ENCODE peak calls at places on chromosome 17, in ten cellular contexts. L, R, G, X, Q, A, P, B, J and Z are unnamed samples.

GRCh38 chr17:77449908-77450741 is 309.4 kb downstream of the SEC14L1 start:
- DNase-seq in L (peak; percentile 89), Q (peak; percentile 51), X (peak; percentile 80), G (peak; percentile 91), A (no peak), B (no peak), R (peak; percentile 85), P (peak; percentile 86), J (peak; percentile 92), Z (peak; percentile 92)

GRCh38 chr17:73165616-73166404 is 1.0 kb downstream of the SSTR2 start:
- DNase-seq in Q (no peak), R (no peak), B (no peak), P (no peak), J (no peak), L (peak; percentile 68), A (no peak), X (no peak), G (peak; percentile 75), Z (peak; percentile 58)

GRCh38 chr17:8889458-8890210 is 22.2 kb upstream of the PIK3R6 start:
- DNase-seq in X (no peak), J (peak; percentile 68), R (no peak), A (no peak), P (no peak), B (no peak), Q (no peak), G (no peak), L (no peak), Z (no peak)

GRCh38 chr17:68011199-68011665 is 15.0 kb upstream of the C17orf58 start:
- DNase-seq in J (peak; percentile 80), A (no peak), R (no peak), P (peak; percentile 60), X (peak; percentile 75), G (peak; percentile 78), Q (peak; percentile 61), B (no peak), L (peak; percentile 66), Z (peak; percentile 49)

GRCh38 chr17:2362416-2362815 is 25.1 kb downstream of the SGSM2 start:
- DNase-seq in Q (no peak), J (no peak), A (no peak), B (no peak), G (no peak), L (no peak), R (no peak), P (no peak), X (no peak), Z (no peak)

GRCh38 chr17:10429416-10430045 is 7.8 kb upstream of the MYH8 start:
- DNase-seq in R (no peak), G (no peak), B (no peak), Q (no peak), X (no peak), J (no peak), P (no peak), L (no peak), A (no peak), Z (no peak)

GRCh38 chr17:82862191-82862590 is 22.4 kb upstream of the ZNF750 start:
- DNase-seq in L (no peak), R (no peak), X (no peak), B (no peak), A (no peak), P (no peak), Q (no peak), J (peak; percentile 55), G (no peak), Z (no peak)

GRCh38 chr17:44200478-44201155 is 933 bp upstream of the ATXN7L3 start:
- DNase-seq in X (peak; percentile 44), G (no peak), J (no peak), B (no peak), P (no peak), R (no peak), L (no peak), A (no peak), Q (peak; percentile 26), Z (no peak)

GRCh38 chr17:42857389-42857788 is 6.4 kb downstream of the AOC3 start:
- DNase-seq in Q (no peak), J (peak; percentile 19), A (no peak), X (no peak), L (peak; percentile 43), R (peak; percentile 40), P (peak; percentile 8), G (no peak), B (no peak), Z (no peak)

GRCh38 chr17:39221572-39221971 is 4.2 kb downstream of the STAC2 start:
- DNase-seq in L (no peak), X (no peak), J (no peak), G (no peak), Q (no peak), A (no peak), B (no peak), R (no peak), P (no peak), Z (no peak)

GRCh38 chr17:48162946-48163506 is 55.5 kb downstream of the SNX11 start:
- DNase-seq in G (no peak), Q (peak; percentile 60), A (no peak), P (no peak), R (no peak), L (no peak), X (peak; percentile 11), B (no peak), J (no peak), Z (peak; percentile 49)

GRCh38 chr17:50803676-50804075 is 31.7 kb upstream of the WFIKKN2 start:
- DNase-seq in J (no peak), A (no peak), R (no peak), Q (no peak), L (no peak), B (no peak), X (no peak), P (no peak), G (no peak), Z (no peak)
- H3K9me3 ChIP-seq in J (no peaks in the 10 kb centered on the region), A (no peaks in the 10 kb centered on the region), R (no peaks in the 10 kb centered on the region), Q (no peaks in the 10 kb centered on the region), L (no peaks in the 10 kb centered on the region), B (no peaks in the 10 kb centered on the region), X (no peaks in the 10 kb centered on the region), P (no peaks in the 10 kb centered on the region), G (no peaks in the 10 kb centered on the region), Z (no peaks in the 10 kb centered on the region)

DNA sequence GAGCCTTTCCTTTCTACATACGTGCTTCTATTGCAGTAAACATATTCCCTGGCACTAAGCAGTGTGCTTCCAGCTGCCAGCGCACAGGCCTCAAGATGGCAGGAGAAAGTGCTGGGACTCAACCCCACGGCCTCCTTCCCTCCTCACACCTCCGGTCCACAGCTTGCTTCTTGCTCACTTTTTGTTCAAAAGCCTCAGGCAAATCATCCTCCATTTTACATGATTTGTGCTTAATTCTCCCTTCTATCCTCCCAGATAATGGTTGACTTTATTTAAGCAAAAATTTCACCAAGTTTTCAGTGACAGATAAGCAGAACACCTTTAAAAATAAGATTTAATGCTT is 5.5 kb downstream of the CDK5R1 start:
- DNase-seq in B (no peak), G (no peak), L (no peak), R (no peak), J (no peak), Q (no peak), X (no peak), A (no peak), P (no peak), Z (no peak)
- H3K4me1 ChIP-seq in B (peaks cover 35% of the 10 kb centered on the region), G (no peaks in the 10 kb centered on the region), L (peaks cover 27% of the 10 kb centered on the region), R (peaks cover 40% of the 10 kb centered on the region), J (peaks cover under 1% of the 10 kb centered on the region), Q (peaks cover 23% of the 10 kb centered on the region), X (no peaks in the 10 kb centered on the region), A (no peaks in the 10 kb centered on the region), P (peaks cover 7% of the 10 kb centered on the region), Z (no peaks in the 10 kb centered on the region)

GRCh38 chr17:22704674-22705073 is 1012.4 kb downstream of the KCNJ18 start:
- DNase-seq in L (no peak), P (no peak), B (no peak), Q (no peak), J (no peak), X (no peak), G (no peak), R (no peak), A (no peak), Z (no peak)

GRCh38 chr17:22703786-22704441 is 1011.6 kb downstream of the KCNJ18 start:
- DNase-seq in A (no peak), P (no peak), B (no peak), J (no peak), G (peak; percentile 68), X (no peak), L (no peak), Q (no peak), R (no peak), Z (no peak)

GRCh38 chr17:22703204-22703603 is 1010.9 kb downstream of the KCNJ18 start:
- DNase-seq in Q (no peak), L (no peak), J (no peak), A (no peak), R (no peak), P (no peak), B (no peak), G (peak; percentile 58), X (no peak), Z (no peak)

GRCh38 chr17:22707626-22708025 is 1015.3 kb downstream of the KCNJ18 start:
- DNase-seq in R (no peak), J (no peak), G (no peak), X (no peak), P (no peak), L (no peak), A (no peak), B (no peak), Q (no peak), Z (no peak)
- H3K9me3 ChIP-seq in R (peaks cover 3% of the 10 kb centered on the region), J (no peaks in the 10 kb centered on the region), G (no peaks in the 10 kb centered on the region), X (no peaks in the 10 kb centered on the region), P (peaks cover 90% of the 10 kb centered on the region), L (peaks cover 6% of the 10 kb centered on the region), A (peaks cover 8% of the 10 kb centered on the region), B (no peaks in the 10 kb centered on the region), Q (no peaks in the 10 kb centered on the region), Z (no peaks in the 10 kb centered on the region)

GRCh38 chr17:45428050-45428953 is 4.4 kb downstream of the ARHGAP27 start:
- DNase-seq in X (peak; percentile 84), G (peak; percentile 94), A (peak; percentile 59), L (peak; percentile 87), P (peak; percentile 84), J (peak; percentile 91), B (no peak), R (no peak), Q (peak; percentile 83), Z (peak; percentile 78)
- H3K4me1 ChIP-seq in X (peaks cover 34% of the 10 kb centered on the region), G (no peaks in the 10 kb centered on the region), A (peaks cover 6% of the 10 kb centered on the region), L (peaks cover 19% of the 10 kb centered on the region), P (peaks cover 41% of the 10 kb centered on the region), J (no peaks in the 10 kb centered on the region), B (peaks cover 25% of the 10 kb centered on the region), R (peaks cover 58% of the 10 kb centered on the region), Q (peaks cover 76% of the 10 kb centered on the region), Z (peaks cover 3% of the 10 kb centered on the region)

GRCh38 chr17:22301353-22301745 is 609.0 kb downstream of the KCNJ18 start:
- DNase-seq in R (no peak), G (no peak), Q (no peak), J (no peak), L (no peak), X (no peak), P (no peak), A (no peak), B (no peak), Z (no peak)
- H3K9me3 ChIP-seq in R (peaks cover 19% of the 10 kb centered on the region), G (no peaks in the 10 kb centered on the region), Q (no peaks in the 10 kb centered on the region), J (peaks cover 2% of the 10 kb centered on the region), L (peaks cover under 1% of the 10 kb centered on the region), X (no peaks in the 10 kb centered on the region), P (peaks cover 77% of the 10 kb centered on the region), A (peaks cover 31% of the 10 kb centered on the region), B (no peaks in the 10 kb centered on the region), Z (no peaks in the 10 kb centered on the region)

GRCh38 chr17:50175035-50175788 is 9.4 kb downstream of the SGCA start:
- DNase-seq in J (peak; percentile 67), G (no peak), P (no peak), B (no peak), L (no peak), A (no peak), R (no peak), Q (no peak), X (no peak), Z (no peak)
- H3K4me1 ChIP-seq in J (no peaks in the 10 kb centered on the region), G (peaks cover 33% of the 10 kb centered on the region), P (peaks cover 5% of the 10 kb centered on the region), B (peaks cover 49% of the 10 kb centered on the region), L (peaks cover 12% of the 10 kb centered on the region), A (peaks cover 9% of the 10 kb centered on the region), R (peaks cover 56% of the 10 kb centered on the region), Q (peaks cover 26% of the 10 kb centered on the region), X (peaks cover 27% of the 10 kb centered on the region), Z (peaks cover 3% of the 10 kb centered on the region)